ENCODE peak calls at places on chromosomes 7 and 10, in seven cellular contexts. One of them, this sample, is unnamed.

GRCh38 chr7:156751319-156751718 is 110.7 kb downstream of the RNF32 start:
- DNase-seq in tibial nerve: no peak
- DNase-seq in H1: no peak
- DNase-seq in stomach: no peak
- DNase-seq in right lobe of liver: no peak
- DNase-seq in suprapubic skin: no peak
- DNase-seq in GM12892: no peak
- DNase-seq in this sample: no peak

GRCh38 chr10:93438796-93439253 is 43.3 kb downstream of the MYOF start:
- DNase-seq in tibial nerve: no peak
- DNase-seq in H1: no peak
- DNase-seq in stomach: peak
- DNase-seq in right lobe of liver: no peak
- DNase-seq in suprapubic skin: no peak
- DNase-seq in GM12892: no peak
- DNase-seq in this sample: no peak

GRCh38 chr10:57338823-57339558 is 928.7 kb downstream of the IPMK start:
- DNase-seq in tibial nerve: peak
- DNase-seq in H1: no peak
- DNase-seq in stomach: no peak
- DNase-seq in right lobe of liver: no peak
- DNase-seq in suprapubic skin: no peak
- DNase-seq in GM12892: no peak
- DNase-seq in this sample: no peak

GRCh38 chr10:8499312-8499711 is 444.8 kb downstream of the GATA3 start:
- DNase-seq in tibial nerve: no peak
- DNase-seq in H1: no peak
- DNase-seq in stomach: no peak
- DNase-seq in right lobe of liver: no peak
- DNase-seq in suprapubic skin: no peak
- DNase-seq in GM12892: no peak
- DNase-seq in this sample: no peak

GRCh38 chr10:71812016-71812912 is 38.8 kb downstream of the PSAP start:
- DNase-seq in tibial nerve: peak
- DNase-seq in H1: no peak
- DNase-seq in stomach: peak
- DNase-seq in right lobe of liver: peak
- DNase-seq in suprapubic skin: no peak
- DNase-seq in GM12892: peak
- DNase-seq in this sample: no peak

GRCh38 chr7:73742753-73743641 is 4.4 kb upstream of the ABHD11 start:
- DNase-seq in tibial nerve: no peak
- DNase-seq in H1: peak
- DNase-seq in stomach: peak
- DNase-seq in right lobe of liver: peak
- DNase-seq in suprapubic skin: peak
- DNase-seq in GM12892: no peak
- DNase-seq in this sample: no peak

GRCh38 chr7:99558306-99559275 is at the start of gene ZNF655:
- DNase-seq in tibial nerve: peak
- DNase-seq in H1: no peak
- DNase-seq in stomach: peak
- DNase-seq in right lobe of liver: peak
- DNase-seq in suprapubic skin: peak
- DNase-seq in GM12892: peak
- DNase-seq in this sample: peak

GRCh38 chr10:132788180-132788830 is 2.4 kb upstream of the NKX6-2 start:
- DNase-seq in tibial nerve: no peak
- DNase-seq in H1: no peak
- DNase-seq in stomach: peak
- DNase-seq in right lobe of liver: no peak
- DNase-seq in suprapubic skin: no peak
- DNase-seq in GM12892: no peak
- DNase-seq in this sample: no peak

GRCh38 chr10:1504940-1505339 is 232.4 kb downstream of the ADARB2 start:
- DNase-seq in tibial nerve: no peak
- DNase-seq in H1: no peak
- DNase-seq in stomach: no peak
- DNase-seq in right lobe of liver: no peak
- DNase-seq in suprapubic skin: no peak
- DNase-seq in GM12892: no peak
- DNase-seq in this sample: no peak

GRCh38 chr7:128455556-128456254 is at the start of gene HILPDA:
- DNase-seq in tibial nerve: peak
- DNase-seq in H1: no peak
- DNase-seq in stomach: peak
- DNase-seq in right lobe of liver: peak
- DNase-seq in suprapubic skin: peak
- DNase-seq in GM12892: peak
- DNase-seq in this sample: peak

GRCh38 chr7:81430150-81430549 is 339.7 kb downstream of the HGF start:
- DNase-seq in tibial nerve: no peak
- DNase-seq in H1: no peak
- DNase-seq in stomach: no peak
- DNase-seq in right lobe of liver: no peak
- DNase-seq in suprapubic skin: no peak
- DNase-seq in GM12892: no peak
- DNase-seq in this sample: no peak

GRCh38 chr7:144820557-144820956 is 15.3 kb downstream of the TPK1 start:
- DNase-seq in tibial nerve: no peak
- DNase-seq in H1: no peak
- DNase-seq in stomach: no peak
- DNase-seq in right lobe of liver: no peak
- DNase-seq in suprapubic skin: no peak
- DNase-seq in GM12892: no peak
- DNase-seq in this sample: no peak

GRCh38 chr10:95246582-95247051 is 44.2 kb downstream of the PDLIM1 start:
- DNase-seq in tibial nerve: peak
- DNase-seq in H1: no peak
- DNase-seq in stomach: peak
- DNase-seq in right lobe of liver: peak
- DNase-seq in suprapubic skin: peak
- DNase-seq in GM12892: no peak
- DNase-seq in this sample: no peak

GRCh38 chr10:110516815-110517492 is 19.2 kb downstream of the DUSP5 start:
- DNase-seq in tibial nerve: no peak
- DNase-seq in H1: no peak
- DNase-seq in stomach: no peak
- DNase-seq in right lobe of liver: no peak
- DNase-seq in suprapubic skin: peak
- DNase-seq in GM12892: no peak
- DNase-seq in this sample: no peak

GRCh38 chr7:133217805-133218204 is 35.1 kb upstream of the EXOC4 start:
- DNase-seq in tibial nerve: no peak
- DNase-seq in H1: no peak
- DNase-seq in stomach: no peak
- DNase-seq in right lobe of liver: no peak
- DNase-seq in suprapubic skin: no peak
- DNase-seq in GM12892: no peak
- DNase-seq in this sample: no peak

GRCh38 chr7:55499591-55499990 is 72.7 kb downstream of the VOPP1 start:
- DNase-seq in tibial nerve: no peak
- DNase-seq in H1: no peak
- DNase-seq in stomach: no peak
- DNase-seq in right lobe of liver: no peak
- DNase-seq in suprapubic skin: no peak
- DNase-seq in GM12892: no peak
- DNase-seq in this sample: no peak

GRCh38 chr7:57225666-57226065 is 93.4 kb upstream of the ZNF479 start:
- DNase-seq in tibial nerve: no peak
- DNase-seq in H1: no peak
- DNase-seq in stomach: no peak
- DNase-seq in right lobe of liver: no peak
- DNase-seq in suprapubic skin: no peak
- DNase-seq in GM12892: no peak
- DNase-seq in this sample: no peak

GRCh38 chr10:78899996-78900714 is 168.6 kb upstream of the ZMIZ1 start:
- DNase-seq in tibial nerve: peak
- DNase-seq in H1: no peak
- DNase-seq in stomach: no peak
- DNase-seq in right lobe of liver: no peak
- DNase-seq in suprapubic skin: peak
- DNase-seq in GM12892: no peak
- DNase-seq in this sample: no peak

GRCh38 chr7:12731214-12731656 is 43.8 kb downstream of the ARL4A start:
- DNase-seq in tibial nerve: no peak
- DNase-seq in H1: peak
- DNase-seq in stomach: no peak
- DNase-seq in right lobe of liver: no peak
- DNase-seq in suprapubic skin: no peak
- DNase-seq in GM12892: no peak
- DNase-seq in this sample: no peak

GRCh38 chr10:23031318-23031717 is 64.1 kb upstream of the MSRB2 start:
- DNase-seq in tibial nerve: no peak
- DNase-seq in H1: no peak
- DNase-seq in stomach: no peak
- DNase-seq in right lobe of liver: no peak
- DNase-seq in suprapubic skin: no peak
- DNase-seq in GM12892: no peak
- DNase-seq in this sample: no peak

GRCh38 chr7:90771281-90771680 is 175.2 kb downstream of the CDK14 start:
- DNase-seq in tibial nerve: no peak
- DNase-seq in H1: no peak
- DNase-seq in stomach: no peak
- DNase-seq in right lobe of liver: no peak
- DNase-seq in suprapubic skin: no peak
- DNase-seq in GM12892: no peak
- DNase-seq in this sample: no peak

GRCh38 chr10:29321656-29322055 is 32.8 kb downstream of the LYZL1 start:
- DNase-seq in tibial nerve: no peak
- DNase-seq in H1: no peak
- DNase-seq in stomach: no peak
- DNase-seq in right lobe of liver: no peak
- DNase-seq in suprapubic skin: no peak
- DNase-seq in GM12892: no peak
- DNase-seq in this sample: no peak

GRCh38 chr10:98134431-98135221 is at the start of gene R3HCC1L:
- DNase-seq in tibial nerve: peak
- DNase-seq in H1: peak
- DNase-seq in stomach: peak
- DNase-seq in right lobe of liver: peak
- DNase-seq in suprapubic skin: peak
- DNase-seq in GM12892: peak
- DNase-seq in this sample: peak
- TF ChIP-seq POLR2A in tibial nerve: peak
- TF ChIP-seq POLR2A in H1: peak
- TF ChIP-seq POLR2A in stomach: no peak
- TF ChIP-seq POLR2A in right lobe of liver: peak
- TF ChIP-seq POLR2A in suprapubic skin: peak
- TF ChIP-seq POLR2A in GM12892: peak
- TF ChIP-seq POLR2A in this sample: peak

GRCh38 chr10:6141296-6142151 is 52.7 kb downstream of the RBM17 start:
- DNase-seq in tibial nerve: no peak
- DNase-seq in H1: no peak
- DNase-seq in stomach: no peak
- DNase-seq in right lobe of liver: peak
- DNase-seq in suprapubic skin: peak
- DNase-seq in GM12892: peak
- DNase-seq in this sample: no peak
- TF ChIP-seq POLR2A in tibial nerve: no peak
- TF ChIP-seq POLR2A in H1: no peak
- TF ChIP-seq POLR2A in stomach: no peak
- TF ChIP-seq POLR2A in right lobe of liver: no peak
- TF ChIP-seq POLR2A in suprapubic skin: no peak
- TF ChIP-seq POLR2A in GM12892: no peak
- TF ChIP-seq POLR2A in this sample: no peak

DNA sequence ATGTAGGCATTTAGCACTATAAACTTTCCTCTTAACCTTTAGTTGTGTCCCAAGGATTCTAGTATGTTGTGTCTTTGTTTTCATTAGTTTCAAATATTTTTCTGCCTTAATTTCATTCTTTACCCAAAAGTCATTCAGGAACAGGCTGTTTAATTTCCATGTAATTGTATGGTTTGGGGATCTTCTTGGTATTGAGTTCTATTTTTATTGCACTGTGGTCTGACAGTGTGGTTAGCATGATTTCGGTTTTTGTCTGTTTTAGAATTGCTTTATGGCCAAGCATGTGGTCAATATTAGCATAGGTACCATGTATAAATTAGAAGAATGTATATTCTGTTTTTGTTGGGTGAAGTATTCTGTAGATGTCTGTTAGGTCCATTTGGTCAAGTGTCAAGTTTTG is 26.3 kb downstream of the COA1 start:
- DNase-seq in tibial nerve: no peak
- DNase-seq in H1: no peak
- DNase-seq in stomach: no peak
- DNase-seq in right lobe of liver: no peak
- DNase-seq in suprapubic skin: no peak
- DNase-seq in GM12892: no peak
- DNase-seq in this sample: no peak
- TF ChIP-seq POLR2A in tibial nerve: no peak
- TF ChIP-seq POLR2A in H1: no peak
- TF ChIP-seq POLR2A in stomach: no peak
- TF ChIP-seq POLR2A in right lobe of liver: no peak
- TF ChIP-seq POLR2A in suprapubic skin: no peak
- TF ChIP-seq POLR2A in GM12892: no peak
- TF ChIP-seq POLR2A in this sample: no peak

GRCh38 chr7:39621261-39621660 is 2.1 kb upstream of the RALA start:
- DNase-seq in tibial nerve: no peak
- DNase-seq in H1: no peak
- DNase-seq in stomach: no peak
- DNase-seq in right lobe of liver: no peak
- DNase-seq in suprapubic skin: no peak
- DNase-seq in GM12892: no peak
- DNase-seq in this sample: no peak

GRCh38 chr7:39624202-39624807 is 933 bp downstream of the RALA start:
- DNase-seq in tibial nerve: peak
- DNase-seq in H1: no peak
- DNase-seq in stomach: no peak
- DNase-seq in right lobe of liver: no peak
- DNase-seq in suprapubic skin: no peak
- DNase-seq in GM12892: no peak
- DNase-seq in this sample: no peak

GRCh38 chr7:39622609-39623311 is 612 bp upstream of the RALA start:
- DNase-seq in tibial nerve: peak
- DNase-seq in H1: no peak
- DNase-seq in stomach: no peak
- DNase-seq in right lobe of liver: no peak
- DNase-seq in suprapubic skin: no peak
- DNase-seq in GM12892: no peak
- DNase-seq in this sample: no peak

GRCh38 chr7:39623312-39624201 is at the start of gene RALA:
- DNase-seq in tibial nerve: peak
- DNase-seq in H1: peak
- DNase-seq in stomach: peak
- DNase-seq in right lobe of liver: peak
- DNase-seq in suprapubic skin: peak
- DNase-seq in GM12892: peak
- DNase-seq in this sample: peak

DNA sequence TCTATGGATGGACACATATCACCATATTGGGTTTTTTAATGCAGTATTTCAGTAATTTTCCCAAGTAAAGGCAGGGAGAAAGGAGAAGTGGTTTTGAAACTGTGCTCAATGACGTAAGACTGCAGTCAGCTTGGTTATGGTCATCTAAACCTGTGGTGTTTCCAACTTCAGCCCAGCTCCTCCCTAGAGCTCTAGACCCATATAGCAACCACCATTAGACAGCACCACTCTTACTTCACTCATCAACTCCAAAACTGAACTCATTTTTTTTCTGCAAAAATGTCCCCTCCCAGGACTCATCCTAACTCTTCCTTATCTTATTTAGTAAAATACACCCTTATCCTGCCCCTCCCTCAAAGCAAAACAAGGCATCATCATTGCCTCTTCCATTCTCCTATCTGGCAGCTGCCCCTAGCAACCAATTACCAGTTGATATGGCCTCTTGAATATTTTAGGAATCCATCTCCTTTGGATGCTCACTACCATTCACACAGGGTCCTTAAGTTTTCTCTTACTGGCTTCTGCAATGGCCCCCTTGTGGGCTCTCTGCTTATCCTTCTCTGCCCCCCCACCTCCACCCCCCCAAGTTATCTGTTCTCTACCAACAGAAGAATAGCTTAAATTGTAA is 1.5 kb upstream of the RALA start:
- DNase-seq in tibial nerve: no peak
- DNase-seq in H1: no peak
- DNase-seq in stomach: no peak
- DNase-seq in right lobe of liver: no peak
- DNase-seq in suprapubic skin: no peak
- DNase-seq in GM12892: no peak
- DNase-seq in this sample: no peak
- TF ChIP-seq POLR2A in tibial nerve: no peak
- TF ChIP-seq POLR2A in H1: no peak
- TF ChIP-seq POLR2A in stomach: no peak
- TF ChIP-seq POLR2A in right lobe of liver: no peak
- TF ChIP-seq POLR2A in suprapubic skin: no peak
- TF ChIP-seq POLR2A in GM12892: no peak
- TF ChIP-seq POLR2A in this sample: no peak